ENCODE peak calls at places on chromosomes 16 and 17, in four cellular contexts. R is neural progenitor cell, T is endothelial cell of umbilical vein, G is psoas muscle. B is an unnamed sample.

GRCh38 chr16:73028263-73028662 is 19.7 kb downstream of the ZFHX3 start:
- DNase-seq in G (no peak), R (no peak), T (peak; percentile 22), B (no peak)

GRCh38 chr16:89764711-89765201 is 43.4 kb downstream of the ZNF276 start:
- DNase-seq in G (no peak), R (no peak), T (no peak), B (peak; percentile 82)

GRCh38 chr17:40351185-40352043 is 13.1 kb downstream of the GJD3 start:
- DNase-seq in G (no peak), T (no peak), R (peak; percentile 53), B (no peak)

GRCh38 chr17:63275318-63275967 is 170.7 kb downstream of the CYB561 start:
- DNase-seq in G (no peak), T (peak; percentile 90), R (no peak), B (no peak)

GRCh38 chr17:31907342-31907975 is 6.0 kb upstream of the UTP6 start:
- DNase-seq in G (peak; percentile 24), R (no peak), T (peak; percentile 78), B (no peak)

GRCh38 chr17:81810892-81811704 is 7.1 kb downstream of the GCGR start:
- DNase-seq in T (no peak), G (no peak), R (no peak), B (no peak)

GRCh38 chr16:85514601-85515318 is 98.4 kb upstream of the GSE1 start:
- DNase-seq in R (peak; percentile 73), T (no peak), G (peak; percentile 70), B (peak; percentile 80)

GRCh38 chr16:25605381-25605780 is 86.4 kb upstream of the HS3ST4 start:
- DNase-seq in T (no peak), R (no peak), G (no peak), B (no peak)

GRCh38 chr17:33292184-33292980 is 713 bp downstream of the ASIC2 start:
- DNase-seq in R (peak; percentile 79), T (peak; percentile 12), G (peak; percentile 18), B (no peak)

GRCh38 chr17:67055811-67056745 is 11.7 kb downstream of the CACNG1 start:
- DNase-seq in T (no peak), G (no peak), R (no peak), B (peak; percentile 18)

GRCh38 chr17:27609606-27610303 is 21.2 kb upstream of the LGALS9 start:
- DNase-seq in G (no peak), T (peak; percentile 34), R (peak; percentile 42), B (no peak)

GRCh38 chr16:17951273-17951845 is 385.2 kb downstream of the NPIPA8 start:
- DNase-seq in G (no peak), R (no peak), T (no peak), B (no peak)

GRCh38 chr17:42126836-42127235 is 4.2 kb downstream of the HSPB9 start:
- DNase-seq in T (no peak), G (no peak), R (no peak), B (no peak)

GRCh38 chr17:51097708-51098446 is 22.8 kb downstream of the SPAG9 start:
- DNase-seq in T (no peak), R (no peak), G (no peak), B (no peak)

GRCh38 chr16:84766978-84767773 is 52.6 kb upstream of the CRISPLD2 start:
- DNase-seq in T (peak; percentile 58), R (no peak), G (no peak), B (no peak)

GRCh38 chr17:47203984-47204721 is 5.0 kb upstream of the MYL4 start:
- DNase-seq in R (no peak), G (no peak), T (no peak), B (no peak)

GRCh38 chr17:6491071-6491700 is 46.9 kb downstream of the PIMREG start:
- DNase-seq in R (peak; percentile 57), T (no peak), G (no peak), B (no peak)

GRCh38 chr17:45813051-45813731 is 29.1 kb downstream of the CRHR1 start:
- DNase-seq in R (peak; percentile 91), G (no peak), T (no peak), B (no peak)

GRCh38 chr17:48338720-48339119 is 91.3 kb downstream of the SKAP1 start:
- DNase-seq in G (no peak), T (no peak), R (no peak), B (no peak)

GRCh38 chr16:81688182-81688581 is 90.9 kb upstream of the PLCG2 start:
- DNase-seq in R (no peak), G (no peak), T (no peak), B (no peak)

GRCh38 chr16:57539072-57539796 is 2.9 kb upstream of the CCDC102A start:
- DNase-seq in R (no peak), T (no peak), G (no peak), B (no peak)

GRCh38 chr17:1142503-1143095 is 37.2 kb downstream of the ABR start:
- DNase-seq in G (peak; percentile 59), R (no peak), T (no peak), B (no peak)

GRCh38 chr16:19348578-19349315 is 63.2 kb downstream of the CLEC19A start:
- DNase-seq in R (peak; percentile 60), G (no peak), T (no peak), B (no peak)

GRCh38 chr17:32152130-32152529 is 9.8 kb downstream of the RHOT1 start:
- DNase-seq in T (no peak), G (no peak), R (no peak), B (no peak)

GRCh38 chr16:48831081-48831722 is 221.2 kb upstream of the N4BP1 start:
- DNase-seq in G (no peak), R (peak; percentile 54), T (no peak), B (no peak)

GRCh38 chr16:19418200-19418599 is 517 bp downstream of the TMC5 start:
- DNase-seq in T (no peak), R (no peak), G (no peak), B (no peak)

GRCh38 chr16:30005341-30006094 is 5.3 kb downstream of the DOC2A start:
- DNase-seq in R (peak; percentile 70), G (no peak), T (peak; percentile 11), B (no peak)

GRCh38 chr16:73732681-73733080 is 563.9 kb upstream of the PSMD7 start:
- DNase-seq in T (no peak), R (no peak), G (no peak), B (no peak)

GRCh38 chr16:47851026-47851610 is 304.7 kb downstream of the ABCC12 start:
- DNase-seq in R (peak; percentile 43), G (no peak), T (no peak), B (no peak)

GRCh38 chr16:85354623-85355514 is 242.6 kb upstream of the CIBAR2 start:
- DNase-seq in R (no peak), T (no peak), G (no peak), B (no peak)

GRCh38 chr17:56434610-56435009 is 158.9 kb upstream of the NOG start:
- DNase-seq in R (no peak), T (no peak), G (no peak), B (no peak)

GRCh38 chr16:58031016-58031800 is 5.7 kb downstream of the MMP15 start:
- DNase-seq in R (no peak), T (no peak), G (no peak), B (peak; percentile 40)

GRCh38 chr17:75031972-75032895 is 14.5 kb downstream of the ATP5PD start:
- DNase-seq in R (peak; percentile 40), T (peak; percentile 43), G (peak; percentile 76), B (peak; percentile 69)

GRCh38 chr17:81160747-81161453 is 4.4 kb upstream of the PVALEF start:
- DNase-seq in R (no peak), T (no peak), G (no peak), B (no peak)

GRCh38 chr16:88764913-88765349 is 20.1 kb downstream of the PIEZO1 start:
- DNase-seq in T (no peak), G (no peak), R (no peak), B (peak; percentile 83)

DNA sequence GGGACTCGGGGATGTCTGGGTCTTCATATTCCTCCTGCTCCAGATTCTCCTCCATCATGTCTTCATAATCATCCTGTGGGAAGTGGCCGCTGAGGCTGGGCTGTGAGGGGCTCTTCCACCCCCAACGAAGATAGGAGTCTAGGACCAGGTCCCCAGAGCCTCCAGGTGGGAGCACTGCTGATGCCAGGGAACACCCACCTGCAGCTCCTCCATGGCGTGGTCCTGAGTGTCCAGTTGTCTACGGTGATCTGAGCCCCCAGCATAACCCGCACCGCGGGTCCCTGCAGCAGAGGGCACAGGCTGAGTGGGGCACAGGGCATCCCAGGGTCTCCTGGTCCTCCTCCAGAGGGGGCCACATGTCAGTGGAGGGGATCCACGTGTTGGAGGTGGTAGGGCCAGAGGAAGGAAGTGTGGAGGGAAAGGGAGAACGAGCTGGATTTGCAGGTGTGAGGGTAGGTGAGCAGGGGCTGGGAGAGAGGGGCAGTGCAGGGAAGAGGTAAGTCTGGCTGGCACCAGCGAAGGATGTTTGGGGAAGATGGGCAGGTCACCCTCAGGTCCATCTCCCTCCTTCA is 5.2 kb downstream of the SLC4A1 start:
- DNase-seq in G (no peak), T (no peak), R (no peak), B (no peak)
- H3K27ac ChIP-seq in G (no peak overlapping the region), T (no peak overlapping the region), R (no peak overlapping the region), B (no peak overlapping the region)

GRCh38 chr16:12507366-12507765 is 296.3 kb downstream of the CPPED1 start:
- DNase-seq in R (no peak), T (no peak), G (no peak), B (no peak)

GRCh38 chr16:12503201-12503600 is 300.5 kb downstream of the CPPED1 start:
- DNase-seq in T (no peak), G (no peak), R (no peak), B (no peak)

GRCh38 chr16:12501727-12502457 is 301.8 kb downstream of the CPPED1 start:
- DNase-seq in G (no peak), T (no peak), R (no peak), B (no peak)

GRCh38 chr16:12502671-12503070 is 301.0 kb downstream of the CPPED1 start:
- DNase-seq in G (no peak), T (no peak), R (no peak), B (no peak)

GRCh38 chr16:12504312-12504711 is 299.4 kb downstream of the CPPED1 start:
- DNase-seq in G (no peak), T (no peak), R (no peak), B (no peak)
- H3K27ac ChIP-seq in G (no peak overlapping the region), T (no peak overlapping the region), R (no peak overlapping the region), B (no peak overlapping the region)

DNA sequence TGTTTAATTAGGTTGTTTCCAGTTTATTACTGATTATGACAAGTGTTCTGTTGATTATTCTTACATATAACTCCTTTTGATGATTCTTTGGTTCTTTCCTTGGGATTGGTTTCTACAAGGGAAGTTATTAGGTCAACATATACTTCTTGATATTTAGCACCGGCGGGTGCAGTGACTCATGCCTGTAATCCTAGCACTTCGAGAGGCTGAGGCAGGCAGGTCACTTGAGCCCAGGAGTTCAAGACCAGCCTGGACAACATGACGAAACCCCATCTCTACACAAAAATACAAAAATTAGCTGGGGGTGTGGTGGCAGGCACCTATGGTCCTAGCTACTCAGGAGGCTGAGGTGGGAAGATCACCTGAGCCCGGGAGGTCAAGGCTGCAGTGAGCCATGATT is 120.2 kb upstream of the HAS3 start:
- DNase-seq in T (no peak), R (no peak), G (no peak), B (no peak)
- H3K27ac ChIP-seq in T (no peak overlapping the region), R (no peak overlapping the region), G (no peak overlapping the region), B (no peak overlapping the region)

DNA sequence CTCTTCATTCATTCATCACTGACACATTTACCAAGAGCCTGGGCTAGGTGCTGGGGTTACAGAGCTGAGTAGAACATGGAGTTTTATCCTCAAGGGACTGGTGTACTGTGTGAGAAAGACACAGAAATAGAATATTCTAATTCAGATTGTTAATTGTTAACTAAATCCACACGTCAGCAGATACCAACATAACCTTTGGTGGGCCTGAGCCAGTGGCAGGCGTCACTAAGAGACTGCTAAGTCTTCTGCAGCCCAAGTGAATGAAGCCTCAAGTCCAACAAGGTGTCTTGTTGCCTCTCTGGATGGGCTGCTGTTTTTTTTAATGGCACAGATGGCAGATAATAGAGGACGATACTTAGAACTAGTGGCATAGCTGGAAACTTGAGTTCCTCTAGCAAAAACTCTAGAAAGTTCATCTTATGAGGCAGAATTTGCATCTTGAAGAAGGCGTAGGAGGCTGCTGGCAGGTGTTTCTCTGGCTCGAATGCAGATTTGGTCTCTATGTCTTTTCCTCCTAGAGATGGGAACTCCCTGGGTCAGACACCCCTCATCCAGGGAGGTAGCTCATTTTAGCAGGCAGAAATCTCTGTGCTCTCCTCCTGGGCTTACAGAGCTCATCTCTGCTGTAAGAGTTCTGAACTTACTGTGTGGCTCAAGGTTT is 179.5 kb downstream of the NTN1 start:
- DNase-seq in R (no peak), T (no peak), G (no peak), B (no peak)
- H3K27ac ChIP-seq in R (no peak overlapping the region), T (no peak overlapping the region), G (peak overlapping the region; percentile 56), B (no peak overlapping the region)